ENCODE peak calls at places on chromosomes 13 and 19, in eight cellular contexts. B is tibial nerve, Z is sigmoid colon, O is HepG2, M is ovary, W is esophagus muscularis mucosa, G is A549, N is K562. C is an unnamed sample.
A peak's percentile ranks its signal among the peaks of the same experiment; 100 is the strongest.

GRCh38 chr19:912181-913079 is 589 bp downstream of the R3HDM4 start:
- DNase-seq in B (no peak), Z (no peak), O (no peak), M (peak; percentile 56), W (no peak), G (no peak), N (peak; percentile 69), C (no peak)

GRCh38 chr19:51477343-51477742 is 996 bp upstream of the CEACAM18 start:
- DNase-seq in B (no peak), Z (no peak), O (no peak), M (no peak), W (no peak), G (no peak), N (no peak), C (no peak)

GRCh38 chr13:60329221-60329983 is 67.6 kb upstream of the TDRD3 start:
- DNase-seq in B (no peak), Z (no peak), O (peak; percentile 12), M (no peak), W (no peak), G (no peak), N (peak; percentile 32), C (peak; percentile 34)

GRCh38 chr13:87311165-87311564 is 360.0 kb upstream of the SLITRK5 start:
- DNase-seq in B (no peak), Z (no peak), O (no peak), M (no peak), W (no peak), G (no peak), N (no peak), C (no peak)

GRCh38 chr19:54937926-54938325 is 9.4 kb downstream of the NLRP7 start:
- DNase-seq in B (no peak), Z (no peak), O (no peak), M (no peak), W (no peak), G (no peak), N (no peak), C (no peak)

GRCh38 chr13:110643768-110644421 is 28.6 kb downstream of the NAXD start:
- DNase-seq in B (no peak), Z (no peak), O (no peak), M (no peak), W (no peak), G (no peak), N (no peak), C (peak; percentile 23)

GRCh38 chr13:90414691-90415596 is 932.5 kb upstream of the MIR17HG start:
- DNase-seq in B (no peak), Z (no peak), O (no peak), M (no peak), W (no peak), G (peak; percentile 18), N (no peak), C (no peak)

GRCh38 chr19:22332924-22333323 is 46.7 kb downstream of the ZNF729 start:
- DNase-seq in B (no peak), Z (no peak), O (no peak), M (no peak), W (peak; percentile 74), G (no peak), N (no peak), C (no peak)

GRCh38 chr19:35143231-35143715 is at the start of gene FXYD7:
- DNase-seq in B (no peak), Z (no peak), O (no peak), M (no peak), W (no peak), G (no peak), N (no peak), C (no peak)

GRCh38 chr13:30061217-30061616 is 210.8 kb upstream of the UBL3 start:
- DNase-seq in B (no peak), Z (no peak), O (no peak), M (no peak), W (no peak), G (no peak), N (no peak), C (no peak)

GRCh38 chr13:80040219-80040976 is 300.5 kb downstream of the SPRY2 start:
- DNase-seq in B (no peak), Z (no peak), O (no peak), M (no peak), W (no peak), G (peak; percentile 39), N (no peak), C (no peak)

GRCh38 chr19:14442904-14443631 is 10.0 kb downstream of the PKN1 start:
- DNase-seq in B (no peak), Z (no peak), O (no peak), M (no peak), W (no peak), G (no peak), N (no peak), C (no peak)

GRCh38 chr13:110912651-110913051 is 2.2 kb downstream of the ANKRD10 start:
- DNase-seq in B (no peak), Z (no peak), O (peak; percentile 54), M (peak; percentile 37), W (no peak), G (no peak), N (no peak), C (no peak)

GRCh38 chr19:49432141-49433073 is 7.2 kb downstream of the GFY start:
- DNase-seq in B (no peak), Z (no peak), O (no peak), M (no peak), W (no peak), G (no peak), N (no peak), C (no peak)

GRCh38 chr19:33394006-33394722 is 20.7 kb downstream of the CEBPG start:
- DNase-seq in B (peak; percentile 57), Z (peak; percentile 86), O (peak; percentile 55), M (peak; percentile 55), W (no peak), G (no peak), N (no peak), C (no peak)

GRCh38 chr19:18282021-18282787 is 782 bp upstream of the JUND start:
- DNase-seq in B (no peak), Z (no peak), O (peak; percentile 60), M (no peak), W (peak; percentile 98), G (no peak), N (no peak), C (no peak)

GRCh38 chr19:40768936-40769335 is 6.4 kb upstream of the MIA start:
- DNase-seq in B (no peak), Z (no peak), O (no peak), M (no peak), W (no peak), G (no peak), N (no peak), C (no peak)

GRCh38 chr13:96848275-96848674 is 146.0 kb downstream of the OXGR1 start:
- DNase-seq in B (no peak), Z (no peak), O (peak; percentile 6), M (no peak), W (no peak), G (no peak), N (no peak), C (peak; percentile 60)

GRCh38 chr19:28985201-28985600 is 227.8 kb downstream of the UQCRFS1 start:
- DNase-seq in B (no peak), Z (no peak), O (no peak), M (no peak), W (no peak), G (no peak), N (no peak), C (no peak)

GRCh38 chr13:113816248-113816924 is 47.5 kb downstream of the GAS6 start:
- DNase-seq in B (no peak), Z (no peak), O (no peak), M (no peak), W (no peak), G (no peak), N (no peak), C (no peak)
- H3K27ac ChIP-seq in B (no peak overlapping the region), Z (no peak overlapping the region), O (no peak overlapping the region), M (no peak overlapping the region), W (peak overlapping the region; percentile 87), G (no peak overlapping the region), N (no peak overlapping the region), C (no peak overlapping the region)

DNA sequence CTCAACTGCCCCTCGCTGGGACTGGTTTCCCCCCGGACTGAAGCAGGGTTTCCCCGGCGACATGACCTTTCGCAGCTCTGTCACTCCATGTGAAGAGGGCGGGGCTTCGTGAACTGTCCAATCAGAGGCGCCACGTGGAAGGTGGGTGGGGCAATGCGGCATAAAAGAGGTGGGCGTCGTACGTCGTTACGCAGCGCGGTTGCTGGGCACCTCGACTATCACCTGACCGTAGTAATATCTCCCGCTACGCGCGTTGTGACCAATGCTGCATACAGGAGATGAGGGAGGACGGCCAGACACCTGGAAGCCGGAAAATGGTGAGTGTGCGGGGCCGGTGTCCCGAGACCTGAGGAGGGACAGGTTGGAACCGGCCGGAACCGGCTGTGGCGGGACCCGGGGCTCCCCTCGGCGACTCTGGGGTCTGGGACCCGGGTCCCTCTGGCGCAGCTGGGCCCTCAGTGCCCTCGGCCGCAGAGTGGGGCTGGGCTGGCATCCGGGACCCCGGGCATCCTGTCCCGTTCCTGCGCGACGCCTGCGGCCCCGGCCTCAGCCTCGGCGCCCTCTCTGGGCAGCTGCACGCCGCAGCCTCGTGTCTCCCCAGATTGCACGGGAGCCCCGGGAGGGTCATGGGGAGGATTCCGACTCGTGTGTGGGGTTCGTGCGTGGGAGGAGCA is 32.1 kb downstream of the ZNF136 start:
- DNase-seq in B (peak; percentile 44), Z (peak; percentile 94), O (no peak), M (peak; percentile 90), W (peak; percentile 95), G (no peak), N (no peak), C (peak; percentile 90)
- TF ChIP-seq POLR2A in B (peak; percentile 38), Z (peak; percentile 12), O (no peak), M (peak; percentile 26), W (peak; percentile 30), G (no peak), N (no peak), C (no peak)

DNA sequence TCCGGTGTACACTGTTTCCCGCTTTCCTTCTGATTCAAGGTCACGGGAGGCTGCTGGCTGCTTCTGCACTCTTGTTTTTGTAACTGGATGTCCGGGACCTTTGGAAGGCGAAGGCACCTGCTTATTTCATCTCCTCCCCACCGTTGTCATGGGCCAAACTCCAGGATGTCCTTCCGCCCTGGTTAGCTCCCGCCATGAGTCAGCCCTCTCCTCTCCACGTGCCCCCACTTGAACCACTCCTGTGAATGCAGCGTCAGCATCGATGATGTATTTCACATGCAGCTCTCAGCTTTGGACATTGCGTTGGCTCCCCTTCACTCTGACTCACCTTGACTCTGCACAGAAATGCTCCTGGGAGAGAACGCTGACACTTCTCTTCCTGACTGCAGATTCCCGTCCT is 5.5 kb upstream of the GALP start:
- DNase-seq in B (no peak), Z (no peak), O (peak; percentile 86), M (no peak), W (no peak), G (no peak), N (peak; percentile 44), C (no peak)
- TF ChIP-seq EP300 in B (no peak), Z (no peak), O (peak; percentile 62), M (no peak), W (no peak), G (no peak), N (no peak), C (no peak)

GRCh38 chr19:5357584-5357983 is 17.0 kb upstream of the PTPRS start:
- DNase-seq in B (no peak), Z (no peak), O (no peak), M (no peak), W (no peak), G (no peak), N (no peak), C (no peak)
- H3K27ac ChIP-seq in B (no peak overlapping the region), Z (no peak overlapping the region), O (no peak overlapping the region), M (no peak overlapping the region), W (no peak overlapping the region), G (no peak overlapping the region), N (no peak overlapping the region), C (no peak overlapping the region)

GRCh38 chr19:17246681-17247425 is 1.1 kb upstream of the NR2F6 start:
- DNase-seq in B (peak; percentile 28), Z (no peak), O (peak; percentile 80), M (peak; percentile 48), W (no peak), G (no peak), N (no peak), C (peak; percentile 61)
- TF ChIP-seq POLR2A in B (no peak), Z (no peak), O (peak; percentile 55), M (no peak), W (no peak), G (no peak), N (no peak), C (no peak)